ENCODE peak calls at places on chromosomes 4 and X, in four cellular contexts. K, F, R and X are unnamed samples.

GRCh38 chrX:150635952-150636351 is 57.2 kb upstream of the MTMR1 start:
- DNase-seq in K (no peak), F (no peak), R (no peak), X (no peak)

GRCh38 chr4:180304321-180304720 is 1938.9 kb upstream of the TENM3 start:
- DNase-seq in K (no peak), F (no peak), R (no peak), X (no peak)

GRCh38 chrX:130688360-130688759 is 214.6 kb downstream of the ENOX2 start:
- DNase-seq in K (no peak), F (no peak), R (no peak), X (no peak)

GRCh38 chrX:39527045-39527444 is 570.7 kb downstream of the BCOR start:
- DNase-seq in K (no peak), F (no peak), R (no peak), X (no peak)

GRCh38 chr4:89226665-89227572 is 80.7 kb downstream of the GPRIN3 start:
- DNase-seq in K (no peak), F (peak), R (peak), X (no peak)

GRCh38 chrX:22041931-22042530 is 9.9 kb downstream of the PHEX start:
- DNase-seq in K (no peak), F (no peak), R (no peak), X (no peak)

GRCh38 chr4:56226579-56226978 is 160.7 kb downstream of the AASDH start:
- DNase-seq in K (no peak), F (no peak), R (no peak), X (no peak)

GRCh38 chrX:29215251-29215650 is 628.0 kb downstream of the IL1RAPL1 start:
- DNase-seq in K (no peak), F (no peak), R (no peak), X (no peak)

GRCh38 chrX:49165901-49166881 is 3.6 kb downstream of the MAGIX start:
- DNase-seq in K (peak), F (peak), R (peak), X (peak)

GRCh38 chr4:121034010-121034409 is 38.3 kb downstream of the NDNF start:
- DNase-seq in K (no peak), F (no peak), R (no peak), X (no peak)

GRCh38 chrX:56745019-56745418 is 16.0 kb downstream of the NBDY start:
- DNase-seq in K (no peak), F (no peak), R (no peak), X (no peak)

GRCh38 chrX:123859409-123859827 is 435 bp upstream of the XIAP start:
- DNase-seq in K (no peak), F (peak), R (peak), X (no peak)

GRCh38 chr4:73692701-73693100 is 47.7 kb upstream of the CXCL8 start:
- DNase-seq in K (no peak), F (no peak), R (no peak), X (no peak)

GRCh38 chr4:15262396-15262795 is 165.4 kb upstream of the C1QTNF7 start:
- DNase-seq in K (no peak), F (no peak), R (no peak), X (no peak)

GRCh38 chr4:73606465-73606974 is 13.7 kb downstream of the RASSF6 start:
- DNase-seq in K (no peak), F (no peak), R (no peak), X (no peak)

GRCh38 chrX:16100673-16101072 is 22.7 kb upstream of the GRPR start:
- DNase-seq in K (no peak), F (no peak), R (no peak), X (no peak)

GRCh38 chrX:129058405-129058804 is 464.9 kb downstream of the SMARCA1 start:
- DNase-seq in K (no peak), F (no peak), R (no peak), X (no peak)

GRCh38 chr4:154511990-154512389 is 20.4 kb upstream of the DCHS2 start:
- DNase-seq in K (no peak), F (no peak), R (no peak), X (no peak)

GRCh38 chrX:119477812-119478232 is 9.6 kb downstream of the SLC25A5 start:
- DNase-seq in K (no peak), F (peak), R (peak), X (no peak)

GRCh38 chrX:100648601-100649417 is 4.8 kb downstream of the SRPX2 start:
- DNase-seq in K (no peak), F (no peak), R (peak), X (no peak)
- TF ChIP-seq POLR2A in K (no peak), F (no peak), R (no peak), X (no peak)

GRCh38 chr4:173330590-173330989 is 3.6 kb downstream of the HMGB2 start:
- DNase-seq in K (no peak), F (no peak), R (no peak), X (no peak)
- TF ChIP-seq POLR2A in K (no peak), F (no peak), R (no peak), X (no peak)

DNA sequence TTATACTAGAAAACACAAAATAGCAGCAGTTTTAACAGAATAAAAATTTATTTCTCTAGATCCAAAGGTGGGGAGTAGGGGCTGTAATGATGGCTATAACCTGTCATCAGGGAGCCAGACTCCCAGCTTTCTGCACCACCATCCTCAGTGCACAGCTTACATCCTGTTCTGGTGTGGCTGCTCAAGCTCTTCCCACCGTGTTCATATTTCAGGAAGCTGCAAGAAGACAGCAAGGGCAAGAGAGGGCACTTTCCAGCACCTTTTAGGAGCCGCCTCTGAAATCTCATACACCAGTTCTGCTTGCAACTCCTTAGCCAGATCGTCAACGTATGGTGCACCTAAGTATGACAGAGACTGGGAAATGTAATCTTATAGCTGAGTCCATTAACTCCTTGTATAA is 253.7 kb downstream of the CENPC start:
- DNase-seq in K (no peak), F (no peak), R (no peak), X (no peak)
- TF ChIP-seq POLR2A in K (no peak), F (no peak), R (no peak), X (no peak)

DNA sequence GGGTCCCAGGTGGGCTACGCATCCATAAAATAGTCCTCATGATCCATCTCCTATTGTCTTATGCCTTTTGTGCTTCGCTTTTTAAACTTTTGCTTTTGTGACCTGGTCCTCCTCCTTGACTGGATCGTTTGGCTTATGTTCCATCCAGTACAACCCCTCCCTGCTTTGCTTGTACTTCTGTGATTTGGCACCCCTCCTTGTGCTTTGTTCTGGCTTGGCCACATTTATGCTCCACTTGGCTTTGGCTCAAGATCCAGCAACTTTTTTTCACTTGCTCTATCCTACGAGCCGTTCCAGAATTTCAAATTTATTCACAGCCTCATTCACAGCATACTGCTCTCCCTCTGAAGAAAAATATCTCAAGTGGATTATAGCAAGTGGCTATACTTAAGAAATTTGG is 28.0 kb upstream of the GLRA2 start:
- DNase-seq in K (no peak), F (no peak), R (no peak), X (no peak)
- TF ChIP-seq POLR2A in K (no peak), F (no peak), R (no peak), X (no peak)

GRCh38 chr4:688695-689497 is at the start of gene SLC49A3:
- DNase-seq in K (peak), F (peak), R (peak), X (no peak)
- TF ChIP-seq POLR2A in K (no peak), F (no peak), R (no peak), X (no peak)

GRCh38 chr4:184344899-184345572 is 127.4 kb upstream of the ENPP6 start:
- DNase-seq in K (peak), F (no peak), R (no peak), X (no peak)
- TF ChIP-seq POLR2A in K (no peak), F (no peak), R (no peak), X (no peak)

GRCh38 chrX:85003655-85004244 is at the start of gene APOOL:
- DNase-seq in K (peak), F (peak), R (peak), X (peak)
- TF ChIP-seq POLR2A in K (no peak), F (no peak), R (peak), X (peak)

GRCh38 chrX:47217852-47218279 is 615 bp upstream of the CDK16 start:
- DNase-seq in K (peak), F (peak), R (peak), X (peak)

GRCh38 chrX:47221756-47222155 is 3.3 kb downstream of the CDK16 start:
- DNase-seq in K (peak), F (no peak), R (no peak), X (no peak)

GRCh38 chrX:47217121-47217851 is 1.2 kb upstream of the CDK16 start:
- DNase-seq in K (peak), F (no peak), R (no peak), X (no peak)

GRCh38 chrX:47218280-47218919 is at the start of gene CDK16:
- DNase-seq in K (peak), F (peak), R (peak), X (no peak)

GRCh38 chrX:47218920-47219815 is 687 bp downstream of the CDK16 start:
- DNase-seq in K (peak), F (peak), R (peak), X (no peak)
- TF ChIP-seq POLR2A in K (no peak), F (no peak), R (no peak), X (no peak)

GRCh38 chr4:78776031-78776728 is at the start of gene BMP2K:
- DNase-seq in K (peak), F (peak), R (peak), X (peak)
- TF ChIP-seq POLR2A in K (peak), F (peak), R (peak), X (peak)